ENCODE peak calls at places on chromosomes 11 and 22, in seven cellular contexts. V, M, E, C, H, N and W are unnamed samples.

GRCh38 chr11:86644291-86644690 is 28.1 kb downstream of the ME3 start:
- DNase-seq in V (no peak), C (no peak), M (no peak), E (no peak), N (no peak), H (peak), W (no peak)

GRCh38 chr11:119521551-119521950 is 98.6 kb upstream of the THY1 start:
- DNase-seq in M (no peak), N (no peak), V (no peak), H (no peak), E (no peak), C (no peak), W (no peak)

GRCh38 chr11:43555811-43556210 is 124.7 kb upstream of the HSD17B12 start:
- DNase-seq in V (no peak), N (no peak), E (no peak), C (no peak), H (peak), M (no peak), W (no peak)

GRCh38 chr11:34519595-34520235 is 6.1 kb upstream of the ELF5 start:
- DNase-seq in M (no peak), C (no peak), N (no peak), H (no peak), V (no peak), E (no peak), W (no peak)

GRCh38 chr11:34149786-34150185 is 44.4 kb downstream of the NAT10 start:
- DNase-seq in N (peak), V (no peak), H (no peak), C (no peak), E (no peak), M (peak), W (no peak)

GRCh38 chr22:50483556-50483955 is 2.2 kb downstream of the ADM2 start:
- DNase-seq in N (no peak), V (no peak), H (no peak), C (no peak), E (no peak), M (no peak), W (no peak)

GRCh38 chr11:34495724-34496377 is 17.7 kb downstream of the ELF5 start:
- DNase-seq in V (no peak), H (no peak), M (no peak), N (no peak), C (no peak), E (no peak), W (no peak)

GRCh38 chr22:20885557-20886323 is 26.9 kb downstream of the SNAP29 start:
- DNase-seq in M (peak), H (peak), E (peak), C (peak), V (peak), N (peak), W (peak)

GRCh38 chr11:76628408-76628947 is 42.1 kb downstream of the LRRC32 start:
- DNase-seq in N (no peak), M (peak), H (no peak), V (no peak), C (no peak), E (no peak), W (no peak)

GRCh38 chr22:20004464-20004863 is 12.2 kb downstream of the ARVCF start:
- DNase-seq in E (no peak), N (no peak), V (no peak), M (no peak), C (no peak), H (no peak), W (no peak)

GRCh38 chr11:120808616-120809050 is 215.3 kb upstream of the TBCEL start:
- DNase-seq in V (no peak), N (no peak), E (no peak), H (no peak), C (no peak), M (no peak), W (no peak)

GRCh38 chr11:116137753-116138152 is 633.5 kb upstream of the CADM1 start:
- DNase-seq in H (no peak), V (no peak), M (no peak), N (no peak), C (no peak), E (no peak), W (no peak)

GRCh38 chr11:67674442-67674871 is at the start of gene ALDH3B2:
- DNase-seq in N (no peak), C (no peak), H (no peak), V (no peak), E (peak), M (peak), W (no peak)

GRCh38 chr22:30338802-30339201 is 12.1 kb upstream of the TBC1D10A start:
- DNase-seq in N (no peak), H (no peak), M (no peak), V (no peak), E (no peak), C (no peak), W (no peak)

GRCh38 chr22:49102367-49102766 is 725.3 kb downstream of the BRD1 start:
- DNase-seq in C (no peak), V (no peak), H (no peak), N (no peak), E (no peak), M (no peak), W (no peak)

GRCh38 chr11:32939046-32939445 is 46.4 kb downstream of the QSER1 start:
- DNase-seq in V (no peak), M (no peak), C (no peak), H (no peak), N (no peak), E (no peak), W (no peak)

GRCh38 chr11:114273071-114273470 is 23.1 kb upstream of the NNMT start:
- DNase-seq in N (no peak), V (no peak), M (no peak), E (no peak), H (no peak), C (no peak), W (no peak)

GRCh38 chr11:2730323-2731284 is 30.8 kb upstream of the KCNQ1OT1 start:
- DNase-seq in N (no peak), E (no peak), V (no peak), C (no peak), H (no peak), M (no peak), W (no peak)

GRCh38 chr11:134242376-134242775 is 10.8 kb downstream of the THYN1 start:
- DNase-seq in H (no peak), V (no peak), E (no peak), N (no peak), C (no peak), M (no peak), W (no peak)

GRCh38 chr11:62566247-62566646 is 7.4 kb downstream of the EEF1G start:
- DNase-seq in E (no peak), C (no peak), V (no peak), H (no peak), M (no peak), N (no peak), W (no peak)

GRCh38 chr11:61507962-61508824 is at the start of gene LRRC10B:
- DNase-seq in H (no peak), M (peak), N (peak), E (peak), V (peak), C (no peak), W (no peak)

GRCh38 chr11:93054881-93055280 is 85.4 kb downstream of the MTNR1B start:
- DNase-seq in N (no peak), C (peak), H (peak), M (no peak), E (no peak), V (no peak), W (no peak)

GRCh38 chr11:44855138-44855849 is 95.4 kb downstream of the TP53I11 start:
- DNase-seq in C (no peak), N (no peak), H (peak), E (no peak), M (no peak), V (no peak), W (no peak)

GRCh38 chr11:102473543-102473942 is 21.0 kb upstream of the TMEM123 start:
- DNase-seq in C (no peak), N (no peak), V (no peak), H (no peak), E (peak), M (no peak), W (no peak)

GRCh38 chr11:63572026-63572688 is 9.0 kb upstream of the PLAAT2 start:
- DNase-seq in N (no peak), E (no peak), H (no peak), V (peak), M (no peak), C (no peak), W (no peak)

GRCh38 chr11:44016546-44017442 is 31.0 kb upstream of the ACCSL start:
- DNase-seq in M (no peak), E (no peak), H (peak), N (no peak), C (no peak), V (no peak), W (no peak)

GRCh38 chr22:20567371-20567847 is 60.0 kb downstream of the MED15 start:
- DNase-seq in E (no peak), M (no peak), H (peak), C (no peak), N (no peak), V (no peak), W (no peak)

GRCh38 chr11:78234006-78234405 is 45.3 kb downstream of the USP35 start:
- DNase-seq in H (no peak), C (no peak), E (no peak), M (no peak), N (no peak), V (no peak), W (no peak)

GRCh38 chr11:33703771-33704170 is 3.1 kb upstream of the C11orf91 start:
- DNase-seq in C (no peak), E (peak), H (peak), M (no peak), V (no peak), N (no peak), W (no peak)

GRCh38 chr11:113447621-113448310 is 27.4 kb downstream of the DRD2 start:
- DNase-seq in M (no peak), E (no peak), N (no peak), V (no peak), C (peak), H (peak), W (no peak)

GRCh38 chr11:124872741-124873140 is 7.5 kb downstream of the ROBO3 start:
- DNase-seq in E (no peak), M (peak), C (no peak), V (no peak), N (no peak), H (no peak), W (no peak)

GRCh38 chr11:19697721-19698121 is 14.9 kb upstream of the NAV2 start:
- DNase-seq in C (no peak), M (peak), N (no peak), E (no peak), H (no peak), V (no peak), W (no peak)

GRCh38 chr11:61897387-61898246 is 6.3 kb upstream of the FADS3 start:
- DNase-seq in V (peak), H (peak), M (peak), E (peak), N (peak), C (no peak), W (no peak)